ENCODE peak calls at places on chromosomes 13 and 19, in six cellular contexts. Y is Panc1, A is cardiac fibroblast, N is Caco-2, O is IMR-90, W is tibial artery. H is an unnamed sample.

GRCh38 chr19:48596679-48597465 is 9.7 kb upstream of the SPACA4 start:
- DNase-seq in Y (no peak), A (no peak), N (no peak), O (no peak), W (no peak), H (no peak)

GRCh38 chr13:40016953-40017660 is 361.6 kb downstream of the COG6 start:
- DNase-seq in Y (no peak), A (no peak), N (no peak), O (no peak), W (no peak), H (no peak)

GRCh38 chr13:100825551-100825950 is 151.0 kb upstream of the TMTC4 start:
- DNase-seq in Y (no peak), A (peak; percentile 58), N (no peak), O (peak; percentile 24), W (no peak), H (no peak)

GRCh38 chr19:23527797-23528196 is 132.5 kb upstream of the ZNF91 start:
- DNase-seq in Y (no peak), A (no peak), N (no peak), O (no peak), W (no peak), H (no peak)

GRCh38 chr19:56125806-56126590 is 4.9 kb upstream of the ZNF787 start:
- DNase-seq in Y (no peak), A (no peak), N (no peak), O (no peak), W (no peak), H (no peak)

GRCh38 chr13:48750588-48751383 is 97.1 kb downstream of the CYSLTR2 start:
- DNase-seq in Y (no peak), A (peak; percentile 49), N (no peak), O (no peak), W (peak; percentile 74), H (no peak)

GRCh38 chr13:110382229-110382628 is 75.1 kb downstream of the COL4A2 start:
- DNase-seq in Y (no peak), A (peak; percentile 98), N (no peak), O (peak; percentile 92), W (no peak), H (no peak)

GRCh38 chr13:74026753-74027152 is 107.5 kb downstream of the KLF12 start:
- DNase-seq in Y (no peak), A (peak; percentile 21), N (no peak), O (peak; percentile 37), W (no peak), H (no peak)

GRCh38 chr19:46815833-46816627 is 27.6 kb upstream of the SLC1A5 start:
- DNase-seq in Y (no peak), A (no peak), N (no peak), O (no peak), W (no peak), H (no peak)

GRCh38 chr13:94384217-94384905 is 95.1 kb downstream of the DCT start:
- DNase-seq in Y (no peak), A (no peak), N (no peak), O (peak; percentile 68), W (no peak), H (no peak)

GRCh38 chr13:44815507-44816074 is 173.7 kb downstream of the NUFIP1 start:
- DNase-seq in Y (no peak), A (peak; percentile 98), N (peak; percentile 90), O (peak; percentile 98), W (no peak), H (peak; percentile 68)

GRCh38 chr19:1611353-1611752 is 6.1 kb upstream of the UQCR11 start:
- DNase-seq in Y (no peak), A (no peak), N (no peak), O (no peak), W (no peak), H (no peak)

GRCh38 chr13:50697746-50698526 is 145.6 kb downstream of the DLEU7 start:
- DNase-seq in Y (no peak), A (no peak), N (no peak), O (no peak), W (no peak), H (no peak)

GRCh38 chr19:7871280-7871529 is 3.0 kb downstream of the PRR36 start:
- DNase-seq in Y (no peak), A (no peak), N (no peak), O (no peak), W (no peak), H (no peak)

GRCh38 chr19:11735375-11735774 is 3.4 kb downstream of the ZNF823 start:
- DNase-seq in Y (no peak), A (no peak), N (no peak), O (no peak), W (no peak), H (no peak)

GRCh38 chr19:2611483-2612464 is 90.7 kb downstream of the GNG7 start:
- DNase-seq in Y (no peak), A (no peak), N (no peak), O (no peak), W (no peak), H (no peak)
- TF ChIP-seq CTCF in Y (peak; percentile 32), A (no peak), N (no peak), O (no peak), W (no peak), H (no peak)

GRCh38 chr13:114146173-114146572 is 13.8 kb upstream of the RASA3 start:
- DNase-seq in Y (no peak), A (no peak), N (no peak), O (no peak), W (peak; percentile 46), H (no peak)
- TF ChIP-seq CTCF in Y (no peak), A (no peak), N (no peak), O (no peak), W (no peak), H (no peak)

GRCh38 chr13:77360032-77360431 is 33.1 kb upstream of the MYCBP2 start:
- DNase-seq in Y (no peak), A (no peak), N (no peak), O (no peak), W (no peak), H (no peak)
- TF ChIP-seq CTCF in Y (no peak), A (no peak), N (no peak), O (no peak), W (no peak), H (no peak)

DNA sequence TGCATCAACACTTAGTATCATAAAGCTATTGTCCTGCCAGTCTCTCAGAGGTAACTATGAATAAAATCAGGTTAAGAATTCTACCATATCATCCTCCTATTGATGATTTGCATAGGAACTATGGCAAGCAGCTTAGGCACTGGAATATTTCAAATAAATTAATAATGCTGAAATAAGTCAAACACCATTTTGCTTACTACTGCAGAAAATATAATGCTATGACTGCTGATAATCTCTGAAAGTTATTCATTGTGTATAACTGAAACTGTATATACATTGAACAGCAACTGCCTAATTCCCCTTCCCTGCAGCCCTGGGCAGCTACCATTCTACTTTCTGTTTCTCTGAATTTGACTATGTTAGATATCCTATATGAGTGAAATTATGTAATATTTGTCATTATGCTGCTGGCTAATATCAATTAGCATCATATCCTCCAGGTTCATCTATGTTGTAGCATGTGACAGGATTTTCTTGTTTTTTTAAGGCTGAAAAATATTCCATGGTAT is 318.8 kb upstream of the SGCG start:
- DNase-seq in Y (no peak), A (no peak), N (no peak), O (no peak), W (no peak), H (no peak)
- TF ChIP-seq CTCF in Y (no peak), A (no peak), N (no peak), O (no peak), W (no peak), H (no peak)

GRCh38 chr13:103142091-103142594 is 75.9 kb upstream of the SLC10A2 start:
- DNase-seq in Y (no peak), A (no peak), N (no peak), O (no peak), W (no peak), H (no peak)

GRCh38 chr13:103145476-103145875 is 79.3 kb upstream of the SLC10A2 start:
- DNase-seq in Y (no peak), A (no peak), N (no peak), O (no peak), W (no peak), H (no peak)

GRCh38 chr13:103134271-103134670 is 68.1 kb upstream of the SLC10A2 start:
- DNase-seq in Y (no peak), A (no peak), N (no peak), O (no peak), W (no peak), H (no peak)

GRCh38 chr13:103140001-103140671 is 73.9 kb upstream of the SLC10A2 start:
- DNase-seq in Y (peak; percentile 13), A (peak; percentile 8), N (peak; percentile 30), O (no peak), W (no peak), H (no peak)
- TF ChIP-seq CTCF in Y (peak; percentile 54), A (peak; percentile 14), N (peak; percentile 51), O (no peak), W (no peak), H (no peak)

DNA sequence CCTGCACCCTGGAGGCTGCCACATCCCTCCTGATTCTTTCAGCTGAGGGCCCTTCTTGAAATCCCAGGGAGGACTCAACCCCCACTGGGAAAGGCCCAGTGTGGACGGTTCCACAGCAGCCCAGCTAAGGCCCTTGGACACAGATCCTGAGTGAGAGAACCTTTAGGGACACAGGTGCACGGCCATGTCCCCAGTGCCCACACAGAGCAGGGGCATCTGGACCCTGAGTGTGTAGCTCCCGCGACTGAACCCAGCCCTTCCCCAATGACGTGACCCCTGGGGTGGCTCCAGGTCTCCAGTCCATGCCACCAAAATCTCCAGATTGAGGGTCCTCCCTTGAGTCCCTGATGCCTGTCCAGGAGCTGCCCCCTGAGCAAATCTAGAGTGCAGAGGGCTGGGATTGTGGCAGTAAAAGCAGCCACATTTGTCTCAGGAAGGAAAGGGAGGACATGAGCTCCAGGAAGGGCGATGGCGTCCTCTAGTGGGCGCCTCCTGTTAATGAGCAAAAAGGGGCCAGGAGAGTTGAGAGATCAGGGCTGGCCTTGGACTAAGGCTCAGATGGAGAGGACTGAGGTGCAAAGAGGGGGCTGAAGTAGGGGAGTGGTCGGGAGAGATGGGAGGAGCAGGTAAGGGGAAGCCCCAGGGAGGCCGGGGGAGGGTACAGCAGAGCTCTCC is 6.9 kb upstream of the CEACAM5 start:
- DNase-seq in Y (no peak), A (no peak), N (peak; percentile 34), O (no peak), W (no peak), H (no peak)
- TF ChIP-seq CTCF in Y (peak; percentile 65), A (no peak), N (peak; percentile 58), O (no peak), W (no peak), H (no peak)

DNA sequence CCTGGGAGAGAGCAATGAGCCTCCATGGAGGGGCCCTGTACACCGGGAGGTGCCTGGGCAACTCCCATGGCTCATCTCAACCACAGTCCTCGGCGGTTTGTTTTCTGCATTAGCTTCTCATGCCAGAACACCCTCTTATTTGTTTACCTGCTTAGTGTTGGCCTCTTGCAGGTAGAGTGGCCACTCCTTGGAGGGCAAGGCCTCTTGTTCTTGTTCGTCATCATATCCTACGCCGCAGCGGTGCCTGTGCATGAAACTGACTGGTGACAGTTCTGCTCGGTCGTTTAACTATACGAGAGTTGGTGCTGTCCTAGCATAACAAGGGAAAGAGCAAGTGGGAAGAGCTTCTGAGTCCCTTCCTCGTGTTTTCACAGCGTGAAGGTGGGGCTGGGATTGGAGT is 40.5 kb upstream of the RNF113B start:
- DNase-seq in Y (no peak), A (no peak), N (no peak), O (no peak), W (no peak), H (no peak)
- TF ChIP-seq CTCF in Y (no peak), A (no peak), N (no peak), O (no peak), W (no peak), H (no peak)